ENCODE peak calls at places on chromosomes 2 and 18, in ten cellular contexts. One of them, this sample, is unnamed.

GRCh38 chr2:232372231-232373208 is 6.0 kb upstream of the ALPP start:
- DNase-seq in SW 1271: no peak
- DNase-seq in iris pigment epithelial cell: peak
- DNase-seq in substantia nigra: no peak
- DNase-seq in activated naive CD4-positive, alpha-beta T cell treated with anti-CD3 and anti-CD28 coated beads, Interleukin-2, amount 50 U/mL, for 16 hours: no peak
- DNase-seq in WTC11: peak
- DNase-seq in HFFc6: peak
- DNase-seq in stimulated activated CD4-positive, alpha-beta T cell treated with anti-CD3 and anti-CD28 coated beads, Interleukin-12 subunit alpha, Interleukin-12 subunit beta, amount 100 ng/mL, for 48 hours: no peak
- DNase-seq in fibroblast of lung: peak
- DNase-seq in renal cortical epithelial cell: no peak
- DNase-seq in this sample: no peak

GRCh38 chr2:218476676-218477075 is 57.8 kb downstream of the VIL1 start:
- DNase-seq in WTC11: no peak
- DNase-seq in activated naive CD4-positive, alpha-beta T cell treated with anti-CD3 and anti-CD28 coated beads, Interleukin-2, amount 50 U/mL, for 16 hours: no peak
- DNase-seq in SW 1271: no peak
- DNase-seq in HFFc6: no peak
- DNase-seq in substantia nigra: no peak
- DNase-seq in renal cortical epithelial cell: no peak
- DNase-seq in iris pigment epithelial cell: peak
- DNase-seq in stimulated activated CD4-positive, alpha-beta T cell treated with anti-CD3 and anti-CD28 coated beads, Interleukin-12 subunit alpha, Interleukin-12 subunit beta, amount 100 ng/mL, for 48 hours: no peak
- DNase-seq in fibroblast of lung: peak
- DNase-seq in this sample: no peak

GRCh38 chr2:100789361-100789760 is 30.6 kb upstream of the NPAS2 start:
- DNase-seq in SW 1271: no peak
- DNase-seq in fibroblast of lung: no peak
- DNase-seq in iris pigment epithelial cell: no peak
- DNase-seq in stimulated activated CD4-positive, alpha-beta T cell treated with anti-CD3 and anti-CD28 coated beads, Interleukin-12 subunit alpha, Interleukin-12 subunit beta, amount 100 ng/mL, for 48 hours: no peak
- DNase-seq in substantia nigra: no peak
- DNase-seq in WTC11: no peak
- DNase-seq in renal cortical epithelial cell: no peak
- DNase-seq in activated naive CD4-positive, alpha-beta T cell treated with anti-CD3 and anti-CD28 coated beads, Interleukin-2, amount 50 U/mL, for 16 hours: no peak
- DNase-seq in HFFc6: no peak
- DNase-seq in this sample: no peak

GRCh38 chr2:163348843-163349395 is 386.9 kb downstream of the FIGN start:
- DNase-seq in stimulated activated CD4-positive, alpha-beta T cell treated with anti-CD3 and anti-CD28 coated beads, Interleukin-12 subunit alpha, Interleukin-12 subunit beta, amount 100 ng/mL, for 48 hours: no peak
- DNase-seq in iris pigment epithelial cell: peak
- DNase-seq in substantia nigra: no peak
- DNase-seq in HFFc6: peak
- DNase-seq in activated naive CD4-positive, alpha-beta T cell treated with anti-CD3 and anti-CD28 coated beads, Interleukin-2, amount 50 U/mL, for 16 hours: no peak
- DNase-seq in renal cortical epithelial cell: peak
- DNase-seq in SW 1271: peak
- DNase-seq in fibroblast of lung: peak
- DNase-seq in WTC11: no peak
- DNase-seq in this sample: peak

GRCh38 chr2:103276869-103277268 is 515.0 kb downstream of the TMEM182 start:
- DNase-seq in stimulated activated CD4-positive, alpha-beta T cell treated with anti-CD3 and anti-CD28 coated beads, Interleukin-12 subunit alpha, Interleukin-12 subunit beta, amount 100 ng/mL, for 48 hours: no peak
- DNase-seq in fibroblast of lung: no peak
- DNase-seq in HFFc6: no peak
- DNase-seq in renal cortical epithelial cell: no peak
- DNase-seq in substantia nigra: no peak
- DNase-seq in WTC11: no peak
- DNase-seq in SW 1271: no peak
- DNase-seq in activated naive CD4-positive, alpha-beta T cell treated with anti-CD3 and anti-CD28 coated beads, Interleukin-2, amount 50 U/mL, for 16 hours: no peak
- DNase-seq in iris pigment epithelial cell: no peak
- DNase-seq in this sample: no peak

GRCh38 chr2:199461455-199462166 is 3.9 kb upstream of the SATB2 start:
- DNase-seq in stimulated activated CD4-positive, alpha-beta T cell treated with anti-CD3 and anti-CD28 coated beads, Interleukin-12 subunit alpha, Interleukin-12 subunit beta, amount 100 ng/mL, for 48 hours: no peak
- DNase-seq in SW 1271: no peak
- DNase-seq in renal cortical epithelial cell: no peak
- DNase-seq in substantia nigra: no peak
- DNase-seq in iris pigment epithelial cell: no peak
- DNase-seq in activated naive CD4-positive, alpha-beta T cell treated with anti-CD3 and anti-CD28 coated beads, Interleukin-2, amount 50 U/mL, for 16 hours: no peak
- DNase-seq in fibroblast of lung: no peak
- DNase-seq in WTC11: no peak
- DNase-seq in HFFc6: no peak
- DNase-seq in this sample: no peak

GRCh38 chr2:111618577-111618930 is 265.4 kb downstream of the ANAPC1 start:
- DNase-seq in iris pigment epithelial cell: no peak
- DNase-seq in HFFc6: no peak
- DNase-seq in WTC11: no peak
- DNase-seq in SW 1271: no peak
- DNase-seq in activated naive CD4-positive, alpha-beta T cell treated with anti-CD3 and anti-CD28 coated beads, Interleukin-2, amount 50 U/mL, for 16 hours: no peak
- DNase-seq in renal cortical epithelial cell: peak
- DNase-seq in fibroblast of lung: peak
- DNase-seq in substantia nigra: no peak
- DNase-seq in stimulated activated CD4-positive, alpha-beta T cell treated with anti-CD3 and anti-CD28 coated beads, Interleukin-12 subunit alpha, Interleukin-12 subunit beta, amount 100 ng/mL, for 48 hours: no peak
- DNase-seq in this sample: peak

GRCh38 chr2:27920148-27920885 is 29.8 kb downstream of the BABAM2 start:
- DNase-seq in fibroblast of lung: peak
- DNase-seq in HFFc6: peak
- DNase-seq in activated naive CD4-positive, alpha-beta T cell treated with anti-CD3 and anti-CD28 coated beads, Interleukin-2, amount 50 U/mL, for 16 hours: no peak
- DNase-seq in stimulated activated CD4-positive, alpha-beta T cell treated with anti-CD3 and anti-CD28 coated beads, Interleukin-12 subunit alpha, Interleukin-12 subunit beta, amount 100 ng/mL, for 48 hours: no peak
- DNase-seq in substantia nigra: no peak
- DNase-seq in iris pigment epithelial cell: peak
- DNase-seq in WTC11: no peak
- DNase-seq in renal cortical epithelial cell: peak
- DNase-seq in SW 1271: peak
- DNase-seq in this sample: peak

GRCh38 chr2:16727256-16727655 is 61.6 kb upstream of the CYRIA start:
- DNase-seq in SW 1271: no peak
- DNase-seq in renal cortical epithelial cell: peak
- DNase-seq in iris pigment epithelial cell: peak
- DNase-seq in HFFc6: no peak
- DNase-seq in substantia nigra: no peak
- DNase-seq in stimulated activated CD4-positive, alpha-beta T cell treated with anti-CD3 and anti-CD28 coated beads, Interleukin-12 subunit alpha, Interleukin-12 subunit beta, amount 100 ng/mL, for 48 hours: no peak
- DNase-seq in fibroblast of lung: peak
- DNase-seq in activated naive CD4-positive, alpha-beta T cell treated with anti-CD3 and anti-CD28 coated beads, Interleukin-2, amount 50 U/mL, for 16 hours: no peak
- DNase-seq in WTC11: no peak
- DNase-seq in this sample: no peak

GRCh38 chr2:101306410-101306809 is 2.1 kb downstream of the RNF149 start:
- DNase-seq in HFFc6: no peak
- DNase-seq in fibroblast of lung: no peak
- DNase-seq in substantia nigra: no peak
- DNase-seq in iris pigment epithelial cell: no peak
- DNase-seq in WTC11: no peak
- DNase-seq in activated naive CD4-positive, alpha-beta T cell treated with anti-CD3 and anti-CD28 coated beads, Interleukin-2, amount 50 U/mL, for 16 hours: peak
- DNase-seq in stimulated activated CD4-positive, alpha-beta T cell treated with anti-CD3 and anti-CD28 coated beads, Interleukin-12 subunit alpha, Interleukin-12 subunit beta, amount 100 ng/mL, for 48 hours: no peak
- DNase-seq in SW 1271: no peak
- DNase-seq in renal cortical epithelial cell: no peak
- DNase-seq in this sample: no peak

GRCh38 chr18:44835555-44836156 is 155.0 kb downstream of the SETBP1 start:
- DNase-seq in stimulated activated CD4-positive, alpha-beta T cell treated with anti-CD3 and anti-CD28 coated beads, Interleukin-12 subunit alpha, Interleukin-12 subunit beta, amount 100 ng/mL, for 48 hours: no peak
- DNase-seq in iris pigment epithelial cell: no peak
- DNase-seq in activated naive CD4-positive, alpha-beta T cell treated with anti-CD3 and anti-CD28 coated beads, Interleukin-2, amount 50 U/mL, for 16 hours: no peak
- DNase-seq in WTC11: no peak
- DNase-seq in SW 1271: no peak
- DNase-seq in fibroblast of lung: no peak
- DNase-seq in renal cortical epithelial cell: peak
- DNase-seq in HFFc6: no peak
- DNase-seq in substantia nigra: no peak
- DNase-seq in this sample: no peak

GRCh38 chr2:6780765-6781274 is 84.9 kb downstream of the CMPK2 start:
- DNase-seq in renal cortical epithelial cell: peak
- DNase-seq in WTC11: no peak
- DNase-seq in SW 1271: no peak
- DNase-seq in iris pigment epithelial cell: peak
- DNase-seq in fibroblast of lung: peak
- DNase-seq in activated naive CD4-positive, alpha-beta T cell treated with anti-CD3 and anti-CD28 coated beads, Interleukin-2, amount 50 U/mL, for 16 hours: peak
- DNase-seq in HFFc6: no peak
- DNase-seq in substantia nigra: no peak
- DNase-seq in stimulated activated CD4-positive, alpha-beta T cell treated with anti-CD3 and anti-CD28 coated beads, Interleukin-12 subunit alpha, Interleukin-12 subunit beta, amount 100 ng/mL, for 48 hours: no peak
- DNase-seq in this sample: peak

GRCh38 chr2:60872510-60872928 is 8.9 kb upstream of the REL start:
- DNase-seq in WTC11: no peak
- DNase-seq in renal cortical epithelial cell: no peak
- DNase-seq in stimulated activated CD4-positive, alpha-beta T cell treated with anti-CD3 and anti-CD28 coated beads, Interleukin-12 subunit alpha, Interleukin-12 subunit beta, amount 100 ng/mL, for 48 hours: no peak
- DNase-seq in fibroblast of lung: no peak
- DNase-seq in SW 1271: no peak
- DNase-seq in HFFc6: no peak
- DNase-seq in substantia nigra: no peak
- DNase-seq in activated naive CD4-positive, alpha-beta T cell treated with anti-CD3 and anti-CD28 coated beads, Interleukin-2, amount 50 U/mL, for 16 hours: no peak
- DNase-seq in iris pigment epithelial cell: no peak
- DNase-seq in this sample: no peak

GRCh38 chr2:127479219-127479825 is 47.0 kb downstream of the IWS1 start:
- DNase-seq in WTC11: no peak
- DNase-seq in activated naive CD4-positive, alpha-beta T cell treated with anti-CD3 and anti-CD28 coated beads, Interleukin-2, amount 50 U/mL, for 16 hours: no peak
- DNase-seq in SW 1271: peak
- DNase-seq in iris pigment epithelial cell: peak
- DNase-seq in substantia nigra: no peak
- DNase-seq in renal cortical epithelial cell: peak
- DNase-seq in stimulated activated CD4-positive, alpha-beta T cell treated with anti-CD3 and anti-CD28 coated beads, Interleukin-12 subunit alpha, Interleukin-12 subunit beta, amount 100 ng/mL, for 48 hours: no peak
- DNase-seq in fibroblast of lung: peak
- DNase-seq in HFFc6: peak
- DNase-seq in this sample: peak

GRCh38 chr2:239209806-239210205 is 191.0 kb downstream of the HDAC4 start:
- DNase-seq in WTC11: no peak
- DNase-seq in HFFc6: no peak
- DNase-seq in activated naive CD4-positive, alpha-beta T cell treated with anti-CD3 and anti-CD28 coated beads, Interleukin-2, amount 50 U/mL, for 16 hours: no peak
- DNase-seq in substantia nigra: no peak
- DNase-seq in fibroblast of lung: no peak
- DNase-seq in stimulated activated CD4-positive, alpha-beta T cell treated with anti-CD3 and anti-CD28 coated beads, Interleukin-12 subunit alpha, Interleukin-12 subunit beta, amount 100 ng/mL, for 48 hours: no peak
- DNase-seq in renal cortical epithelial cell: no peak
- DNase-seq in SW 1271: no peak
- DNase-seq in iris pigment epithelial cell: no peak
- DNase-seq in this sample: no peak

GRCh38 chr2:7430421-7430868 is 513.2 kb downstream of the RNF144A start:
- DNase-seq in HFFc6: no peak
- DNase-seq in iris pigment epithelial cell: no peak
- DNase-seq in WTC11: no peak
- DNase-seq in activated naive CD4-positive, alpha-beta T cell treated with anti-CD3 and anti-CD28 coated beads, Interleukin-2, amount 50 U/mL, for 16 hours: peak
- DNase-seq in stimulated activated CD4-positive, alpha-beta T cell treated with anti-CD3 and anti-CD28 coated beads, Interleukin-12 subunit alpha, Interleukin-12 subunit beta, amount 100 ng/mL, for 48 hours: no peak
- DNase-seq in SW 1271: no peak
- DNase-seq in substantia nigra: no peak
- DNase-seq in renal cortical epithelial cell: no peak
- DNase-seq in fibroblast of lung: no peak
- DNase-seq in this sample: no peak

GRCh38 chr2:2333076-2333475 is 2.0 kb upstream of the MYT1L start:
- DNase-seq in activated naive CD4-positive, alpha-beta T cell treated with anti-CD3 and anti-CD28 coated beads, Interleukin-2, amount 50 U/mL, for 16 hours: no peak
- DNase-seq in renal cortical epithelial cell: no peak
- DNase-seq in iris pigment epithelial cell: no peak
- DNase-seq in stimulated activated CD4-positive, alpha-beta T cell treated with anti-CD3 and anti-CD28 coated beads, Interleukin-12 subunit alpha, Interleukin-12 subunit beta, amount 100 ng/mL, for 48 hours: no peak
- DNase-seq in WTC11: no peak
- DNase-seq in fibroblast of lung: no peak
- DNase-seq in SW 1271: no peak
- DNase-seq in substantia nigra: no peak
- DNase-seq in HFFc6: no peak
- DNase-seq in this sample: no peak

GRCh38 chr2:64620661-64621060 is 33.1 kb downstream of the SERTAD2 start:
- DNase-seq in iris pigment epithelial cell: no peak
- DNase-seq in renal cortical epithelial cell: no peak
- DNase-seq in activated naive CD4-positive, alpha-beta T cell treated with anti-CD3 and anti-CD28 coated beads, Interleukin-2, amount 50 U/mL, for 16 hours: no peak
- DNase-seq in substantia nigra: no peak
- DNase-seq in fibroblast of lung: no peak
- DNase-seq in stimulated activated CD4-positive, alpha-beta T cell treated with anti-CD3 and anti-CD28 coated beads, Interleukin-12 subunit alpha, Interleukin-12 subunit beta, amount 100 ng/mL, for 48 hours: no peak
- DNase-seq in WTC11: no peak
- DNase-seq in SW 1271: no peak
- DNase-seq in HFFc6: no peak
- DNase-seq in this sample: no peak

GRCh38 chr2:85019121-85019520 is 48.2 kb downstream of the KCMF1 start:
- DNase-seq in HFFc6: no peak
- DNase-seq in WTC11: no peak
- DNase-seq in stimulated activated CD4-positive, alpha-beta T cell treated with anti-CD3 and anti-CD28 coated beads, Interleukin-12 subunit alpha, Interleukin-12 subunit beta, amount 100 ng/mL, for 48 hours: no peak
- DNase-seq in iris pigment epithelial cell: no peak
- DNase-seq in renal cortical epithelial cell: peak
- DNase-seq in substantia nigra: no peak
- DNase-seq in fibroblast of lung: no peak
- DNase-seq in activated naive CD4-positive, alpha-beta T cell treated with anti-CD3 and anti-CD28 coated beads, Interleukin-2, amount 50 U/mL, for 16 hours: no peak
- DNase-seq in SW 1271: no peak
- DNase-seq in this sample: peak

GRCh38 chr2:220166616-220167015 is 539.2 kb downstream of the SLC4A3 start:
- DNase-seq in WTC11: no peak
- DNase-seq in substantia nigra: no peak
- DNase-seq in SW 1271: no peak
- DNase-seq in HFFc6: no peak
- DNase-seq in stimulated activated CD4-positive, alpha-beta T cell treated with anti-CD3 and anti-CD28 coated beads, Interleukin-12 subunit alpha, Interleukin-12 subunit beta, amount 100 ng/mL, for 48 hours: no peak
- DNase-seq in fibroblast of lung: no peak
- DNase-seq in renal cortical epithelial cell: no peak
- DNase-seq in activated naive CD4-positive, alpha-beta T cell treated with anti-CD3 and anti-CD28 coated beads, Interleukin-2, amount 50 U/mL, for 16 hours: no peak
- DNase-seq in iris pigment epithelial cell: no peak
- DNase-seq in this sample: no peak

GRCh38 chr18:48543228-48543627 is 4.4 kb downstream of the CTIF start:
- DNase-seq in HFFc6: no peak
- DNase-seq in substantia nigra: no peak
- DNase-seq in fibroblast of lung: no peak
- DNase-seq in renal cortical epithelial cell: peak
- DNase-seq in SW 1271: no peak
- DNase-seq in iris pigment epithelial cell: peak
- DNase-seq in stimulated activated CD4-positive, alpha-beta T cell treated with anti-CD3 and anti-CD28 coated beads, Interleukin-12 subunit alpha, Interleukin-12 subunit beta, amount 100 ng/mL, for 48 hours: no peak
- DNase-seq in WTC11: peak
- DNase-seq in activated naive CD4-positive, alpha-beta T cell treated with anti-CD3 and anti-CD28 coated beads, Interleukin-2, amount 50 U/mL, for 16 hours: peak
- DNase-seq in this sample: peak

GRCh38 chr2:43851026-43851980 is 12.5 kb downstream of the ABCG8 start:
- DNase-seq in activated naive CD4-positive, alpha-beta T cell treated with anti-CD3 and anti-CD28 coated beads, Interleukin-2, amount 50 U/mL, for 16 hours: no peak
- DNase-seq in stimulated activated CD4-positive, alpha-beta T cell treated with anti-CD3 and anti-CD28 coated beads, Interleukin-12 subunit alpha, Interleukin-12 subunit beta, amount 100 ng/mL, for 48 hours: no peak
- DNase-seq in HFFc6: no peak
- DNase-seq in renal cortical epithelial cell: no peak
- DNase-seq in iris pigment epithelial cell: no peak
- DNase-seq in WTC11: no peak
- DNase-seq in SW 1271: no peak
- DNase-seq in fibroblast of lung: no peak
- DNase-seq in substantia nigra: no peak
- DNase-seq in this sample: no peak

GRCh38 chr18:47996091-47996541 is 65.7 kb upstream of the SMAD2 start:
- DNase-seq in WTC11: no peak
- DNase-seq in stimulated activated CD4-positive, alpha-beta T cell treated with anti-CD3 and anti-CD28 coated beads, Interleukin-12 subunit alpha, Interleukin-12 subunit beta, amount 100 ng/mL, for 48 hours: no peak
- DNase-seq in substantia nigra: no peak
- DNase-seq in iris pigment epithelial cell: peak
- DNase-seq in fibroblast of lung: no peak
- DNase-seq in HFFc6: no peak
- DNase-seq in SW 1271: no peak
- DNase-seq in activated naive CD4-positive, alpha-beta T cell treated with anti-CD3 and anti-CD28 coated beads, Interleukin-2, amount 50 U/mL, for 16 hours: no peak
- DNase-seq in renal cortical epithelial cell: peak
- DNase-seq in this sample: peak

GRCh38 chr2:100235098-100235497 is 87.2 kb downstream of the LONRF2 start:
- DNase-seq in iris pigment epithelial cell: peak
- DNase-seq in substantia nigra: no peak
- DNase-seq in renal cortical epithelial cell: no peak
- DNase-seq in fibroblast of lung: no peak
- DNase-seq in activated naive CD4-positive, alpha-beta T cell treated with anti-CD3 and anti-CD28 coated beads, Interleukin-2, amount 50 U/mL, for 16 hours: no peak
- DNase-seq in WTC11: peak
- DNase-seq in stimulated activated CD4-positive, alpha-beta T cell treated with anti-CD3 and anti-CD28 coated beads, Interleukin-12 subunit alpha, Interleukin-12 subunit beta, amount 100 ng/mL, for 48 hours: no peak
- DNase-seq in HFFc6: no peak
- DNase-seq in SW 1271: no peak
- DNase-seq in this sample: no peak

GRCh38 chr2:239692348-239692747 is 291.5 kb upstream of the HDAC4 start:
- DNase-seq in stimulated activated CD4-positive, alpha-beta T cell treated with anti-CD3 and anti-CD28 coated beads, Interleukin-12 subunit alpha, Interleukin-12 subunit beta, amount 100 ng/mL, for 48 hours: no peak
- DNase-seq in activated naive CD4-positive, alpha-beta T cell treated with anti-CD3 and anti-CD28 coated beads, Interleukin-2, amount 50 U/mL, for 16 hours: no peak
- DNase-seq in renal cortical epithelial cell: no peak
- DNase-seq in WTC11: no peak
- DNase-seq in substantia nigra: no peak
- DNase-seq in SW 1271: no peak
- DNase-seq in fibroblast of lung: no peak
- DNase-seq in HFFc6: no peak
- DNase-seq in iris pigment epithelial cell: no peak
- DNase-seq in this sample: no peak

GRCh38 chr2:230887361-230887760 is 22.6 kb downstream of the ITM2C start:
- DNase-seq in HFFc6: no peak
- DNase-seq in fibroblast of lung: no peak
- DNase-seq in renal cortical epithelial cell: no peak
- DNase-seq in activated naive CD4-positive, alpha-beta T cell treated with anti-CD3 and anti-CD28 coated beads, Interleukin-2, amount 50 U/mL, for 16 hours: no peak
- DNase-seq in iris pigment epithelial cell: no peak
- DNase-seq in SW 1271: no peak
- DNase-seq in substantia nigra: no peak
- DNase-seq in stimulated activated CD4-positive, alpha-beta T cell treated with anti-CD3 and anti-CD28 coated beads, Interleukin-12 subunit alpha, Interleukin-12 subunit beta, amount 100 ng/mL, for 48 hours: no peak
- DNase-seq in WTC11: no peak
- DNase-seq in this sample: no peak

GRCh38 chr2:186913870-186914269 is 64.9 kb upstream of the ZSWIM2 start:
- DNase-seq in iris pigment epithelial cell: no peak
- DNase-seq in WTC11: no peak
- DNase-seq in stimulated activated CD4-positive, alpha-beta T cell treated with anti-CD3 and anti-CD28 coated beads, Interleukin-12 subunit alpha, Interleukin-12 subunit beta, amount 100 ng/mL, for 48 hours: no peak
- DNase-seq in activated naive CD4-positive, alpha-beta T cell treated with anti-CD3 and anti-CD28 coated beads, Interleukin-2, amount 50 U/mL, for 16 hours: no peak
- DNase-seq in SW 1271: no peak
- DNase-seq in substantia nigra: no peak
- DNase-seq in HFFc6: no peak
- DNase-seq in renal cortical epithelial cell: no peak
- DNase-seq in fibroblast of lung: no peak
- DNase-seq in this sample: no peak

GRCh38 chr18:23515911-23516546 is 12.7 kb downstream of the RMC1 start:
- DNase-seq in iris pigment epithelial cell: peak
- DNase-seq in fibroblast of lung: peak
- DNase-seq in stimulated activated CD4-positive, alpha-beta T cell treated with anti-CD3 and anti-CD28 coated beads, Interleukin-12 subunit alpha, Interleukin-12 subunit beta, amount 100 ng/mL, for 48 hours: peak
- DNase-seq in WTC11: peak
- DNase-seq in HFFc6: peak
- DNase-seq in renal cortical epithelial cell: peak
- DNase-seq in activated naive CD4-positive, alpha-beta T cell treated with anti-CD3 and anti-CD28 coated beads, Interleukin-2, amount 50 U/mL, for 16 hours: peak
- DNase-seq in substantia nigra: peak
- DNase-seq in SW 1271: peak
- DNase-seq in this sample: peak